ENCODE peak calls at places on chromosomes 13 and 19, in six cellular contexts. O is esophagus squamous epithelium, Z is testis, H is adrenal gland, J is HCT116, M is Peyer's patch. B is an unnamed sample.

GRCh38 chr13:79659161-79659560 is 178.2 kb downstream of the NDFIP2 start:
- DNase-seq in O (no peak), Z (no peak), H (no peak), J (no peak), M (no peak), B (no peak)

GRCh38 chr19:41531438-41532311 is 44.3 kb upstream of the CEACAM21 start:
- DNase-seq in O (peak), Z (peak), H (peak), J (no peak), M (peak), B (peak)

GRCh38 chr13:40315416-40316064 is 350.9 kb downstream of the FOXO1 start:
- DNase-seq in O (no peak), Z (no peak), H (peak), J (no peak), M (peak), B (no peak)

GRCh38 chr13:35917252-35917941 is 213.8 kb downstream of the DCLK1 start:
- DNase-seq in O (no peak), Z (no peak), H (no peak), J (no peak), M (no peak), B (no peak)

GRCh38 chr19:28705008-28705407 is 507.9 kb downstream of the UQCRFS1 start:
- DNase-seq in O (no peak), Z (no peak), H (no peak), J (no peak), M (no peak), B (no peak)

GRCh38 chr19:10189631-10190425 is 4.9 kb downstream of the DNMT1 start:
- DNase-seq in O (no peak), Z (no peak), H (no peak), J (no peak), M (no peak), B (peak)

GRCh38 chr19:49157445-49158224 is at the start of gene TRPM4:
- DNase-seq in O (no peak), Z (peak), H (peak), J (peak), M (peak), B (peak)

GRCh38 chr19:51166846-51167490 is 24.9 kb downstream of the SIGLEC7 start:
- DNase-seq in O (no peak), Z (no peak), H (peak), J (no peak), M (peak), B (no peak)

DNA sequence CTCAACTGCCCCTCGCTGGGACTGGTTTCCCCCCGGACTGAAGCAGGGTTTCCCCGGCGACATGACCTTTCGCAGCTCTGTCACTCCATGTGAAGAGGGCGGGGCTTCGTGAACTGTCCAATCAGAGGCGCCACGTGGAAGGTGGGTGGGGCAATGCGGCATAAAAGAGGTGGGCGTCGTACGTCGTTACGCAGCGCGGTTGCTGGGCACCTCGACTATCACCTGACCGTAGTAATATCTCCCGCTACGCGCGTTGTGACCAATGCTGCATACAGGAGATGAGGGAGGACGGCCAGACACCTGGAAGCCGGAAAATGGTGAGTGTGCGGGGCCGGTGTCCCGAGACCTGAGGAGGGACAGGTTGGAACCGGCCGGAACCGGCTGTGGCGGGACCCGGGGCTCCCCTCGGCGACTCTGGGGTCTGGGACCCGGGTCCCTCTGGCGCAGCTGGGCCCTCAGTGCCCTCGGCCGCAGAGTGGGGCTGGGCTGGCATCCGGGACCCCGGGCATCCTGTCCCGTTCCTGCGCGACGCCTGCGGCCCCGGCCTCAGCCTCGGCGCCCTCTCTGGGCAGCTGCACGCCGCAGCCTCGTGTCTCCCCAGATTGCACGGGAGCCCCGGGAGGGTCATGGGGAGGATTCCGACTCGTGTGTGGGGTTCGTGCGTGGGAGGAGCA is 32.1 kb downstream of the ZNF136 start:
- DNase-seq in O (no peak), Z (peak), H (peak), J (no peak), M (peak), B (peak)
- TF ChIP-seq POLR2A in O (no peak), Z (no peak), H (peak), J (no peak), M (no peak), B (no peak)

GRCh38 chr19:55391191-55391670 is 5.5 kb downstream of the RPL28 start:
- DNase-seq in O (no peak), Z (no peak), H (no peak), J (no peak), M (no peak), B (peak)
- TF ChIP-seq POLR2A in O (no peak), Z (no peak), H (no peak), J (peak), M (no peak), B (peak)

GRCh38 chr19:16124953-16125352 is 13.3 kb downstream of the RAB8A start:
- DNase-seq in O (no peak), Z (no peak), H (no peak), J (no peak), M (no peak), B (no peak)
- TF ChIP-seq POLR2A in O (no peak), Z (no peak), H (no peak), J (no peak), M (no peak), B (no peak)

GRCh38 chr19:39125554-39126311 is at the start of gene PAK4:
- DNase-seq in O (peak), Z (peak), H (peak), J (peak), M (peak), B (peak)
- TF ChIP-seq POLR2A in O (no peak), Z (peak), H (peak), J (peak), M (peak), B (peak)

GRCh38 chr19:55082023-55082851 is 6.6 kb downstream of the EPS8L1 start:
- DNase-seq in O (no peak), Z (peak), H (peak), J (no peak), M (no peak), B (peak)
- TF ChIP-seq POLR2A in O (no peak), Z (no peak), H (no peak), J (no peak), M (no peak), B (no peak)

DNA sequence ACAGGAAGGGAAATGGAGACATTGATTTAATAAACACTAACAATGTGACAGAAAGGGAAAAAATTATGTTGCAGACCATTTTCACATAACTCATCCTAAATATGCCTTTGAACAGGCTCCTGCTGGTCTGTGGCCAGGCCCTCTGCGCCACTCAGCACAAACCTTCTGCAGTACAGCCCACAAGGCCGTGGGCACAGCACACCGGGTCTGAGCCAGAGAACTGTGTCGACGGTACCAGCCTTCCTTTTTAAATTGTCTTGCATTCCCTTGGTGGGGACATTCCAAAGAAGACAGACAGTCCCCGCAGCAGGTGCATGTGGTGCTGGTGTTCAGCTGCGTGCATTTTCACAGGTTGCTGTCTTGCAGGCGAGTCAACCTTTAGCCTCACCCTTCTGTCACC is 135.7 kb downstream of the SHISA2 start:
- DNase-seq in O (no peak), Z (no peak), H (no peak), J (no peak), M (no peak), B (no peak)
- TF ChIP-seq POLR2A in O (no peak), Z (no peak), H (no peak), J (no peak), M (no peak), B (no peak)

GRCh38 chr13:72754111-72754510 is 26.4 kb downstream of the BORA start:
- DNase-seq in O (no peak), Z (no peak), H (no peak), J (no peak), M (no peak), B (no peak)
- TF ChIP-seq POLR2A in O (no peak), Z (no peak), H (no peak), J (no peak), M (no peak), B (no peak)

B was measured in erythroblast.